ENCODE peak calls at places on chromosome 14, in ten cellular contexts. O is HuH-7.5; J is activated CD4-positive, alpha-beta T cell treated with anti-CD3 and anti-CD28 coated beads for 48 hours; D is HTR-8/SVneo; I is lower lobe of right lung; X is IMR-90; W is anterior cingulate cortex; U is smooth muscle cell of the brain vasculature; Y is neuronal stem cell; B is NCI-H1092. R is an unnamed sample.
A peak's percentile ranks its signal among the peaks of the same experiment; 100 is the strongest.

GRCh38 chr14:67623114-67623513 is 3.4 kb downstream of the ARG2 start:
- DNase-seq in B (no peak), I (no peak), J (no peak), X (no peak), U (no peak), Y (no peak), O (no peak), D (no peak), W (no peak), R (no peak)

GRCh38 chr14:101965145-101965531 is 765 bp downstream of the DYNC1H1 start:
- DNase-seq in W (peak; percentile 78), X (peak; percentile 57), Y (peak; percentile 65), I (peak; percentile 84), J (peak; percentile 71), U (no peak), D (peak; percentile 64), O (peak; percentile 64), B (peak; percentile 41), R (no peak)

GRCh38 chr14:51849095-51849494 is 11.3 kb upstream of the GNG2 start:
- DNase-seq in O (no peak), U (no peak), X (peak; percentile 51), Y (no peak), I (no peak), J (peak; percentile 70), D (no peak), B (no peak), W (no peak), R (no peak)

GRCh38 chr14:91342243-91342760 is 75.3 kb downstream of the CCDC88C start:
- DNase-seq in I (no peak), W (no peak), X (no peak), O (no peak), D (no peak), J (no peak), Y (no peak), U (no peak), B (no peak), R (no peak)

GRCh38 chr14:32571551-32571950 is 242.5 kb downstream of the AKAP6 start:
- DNase-seq in U (no peak), B (no peak), J (no peak), I (no peak), D (no peak), X (no peak), W (no peak), O (no peak), Y (no peak), R (no peak)

GRCh38 chr14:106733771-106734170 is 1207.4 kb downstream of the TMEM121 start:
- DNase-seq in J (no peak), I (no peak), W (no peak), U (no peak), D (no peak), Y (no peak), B (no peak), O (no peak), X (no peak), R (no peak)

GRCh38 chr14:50560929-50561280 is 960 bp downstream of the ATL1 start:
- DNase-seq in Y (peak; percentile 63), O (no peak), J (peak; percentile 70), D (peak; percentile 27), U (peak; percentile 3), X (peak; percentile 71), I (peak; percentile 92), W (peak; percentile 83), B (peak; percentile 65), R (no peak)

GRCh38 chr14:51554953-51555352 is 96.8 kb upstream of the FRMD6 start:
- DNase-seq in W (no peak), U (no peak), I (no peak), B (no peak), J (no peak), X (peak; percentile 72), O (no peak), D (no peak), Y (no peak), R (no peak)

GRCh38 chr14:94538070-94538740 is 23.0 kb upstream of the SERPINA4 start:
- DNase-seq in X (no peak), O (no peak), W (no peak), U (no peak), J (no peak), I (no peak), Y (no peak), B (no peak), D (no peak), R (no peak)

GRCh38 chr14:98555440-98555839 is 716.6 kb downstream of the BCL11B start:
- DNase-seq in X (no peak), W (no peak), U (no peak), O (no peak), B (no peak), J (no peak), D (no peak), I (no peak), Y (no peak), R (no peak)

GRCh38 chr14:60396718-60397343 is 89.0 kb downstream of the C14orf39 start:
- DNase-seq in O (no peak), I (no peak), J (no peak), W (no peak), D (peak; percentile 29), Y (no peak), B (no peak), X (peak; percentile 1), U (no peak), R (no peak)

GRCh38 chr14:29462271-29462670 is 465.4 kb downstream of the PRKD1 start:
- DNase-seq in Y (no peak), W (no peak), D (no peak), B (peak; percentile 72), O (no peak), U (no peak), J (no peak), X (no peak), I (no peak), R (no peak)

GRCh38 chr14:22981090-22982012 is 1.0 kb downstream of the AJUBA start:
- DNase-seq in W (no peak), X (no peak), I (peak; percentile 55), J (peak; percentile 24), Y (no peak), O (peak; percentile 42), D (no peak), B (no peak), U (no peak), R (no peak)

GRCh38 chr14:26709019-26709418 is 111.2 kb upstream of the NOVA1 start:
- DNase-seq in B (no peak), U (no peak), J (no peak), W (no peak), Y (no peak), X (no peak), D (peak; percentile 13), O (no peak), I (no peak), R (no peak)

GRCh38 chr14:68842298-68842697 is 49.4 kb upstream of the ZFP36L1 start:
- DNase-seq in D (no peak), J (no peak), B (no peak), Y (no peak), X (peak; percentile 28), W (no peak), O (no peak), I (no peak), U (no peak), R (no peak)

GRCh38 chr14:36835145-36835544 is 173.5 kb downstream of the PAX9 start:
- DNase-seq in O (no peak), U (no peak), B (peak; percentile 52), W (no peak), D (no peak), J (no peak), X (no peak), I (no peak), Y (no peak), R (no peak)

GRCh38 chr14:74671789-74672188 is 41.1 kb downstream of the AREL1 start:
- DNase-seq in W (no peak), J (no peak), X (peak; percentile 79), D (no peak), O (no peak), Y (no peak), B (no peak), U (no peak), I (no peak), R (no peak)

GRCh38 chr14:87643005-87643404 is 350.0 kb downstream of the GALC start:
- DNase-seq in B (no peak), W (no peak), X (no peak), I (no peak), Y (no peak), D (no peak), O (no peak), J (no peak), U (no peak), R (no peak)

R was measured in D721Med.